ENCODE peak calls at places on chromosomes 2 and 18, in six cellular contexts. One of them, this sample, is unnamed.

GRCh38 chr2:109201465-109202420 is 72.7 kb downstream of the SH3RF3 start:
- DNase-seq in stimulated activated CD8-positive, alpha-beta memory T cell treated with anti-CD3 and anti-CD28 coated beads, Interleukin-12 subunit alpha, Interleukin-12 subunit beta, amount 100 ng/mL, for 4 hours: no peak
- DNase-seq in NCI-H2107: no peak
- DNase-seq in T-helper 9 cell: no peak
- DNase-seq in NCI-H460: no peak
- DNase-seq in amygdala: no peak
- DNase-seq in this sample: no peak

GRCh38 chr2:30730736-30731135 is 76.5 kb downstream of the CAPN13 start:
- DNase-seq in T-helper 9 cell: no peak
- DNase-seq in NCI-H2107: no peak
- DNase-seq in NCI-H460: no peak
- DNase-seq in amygdala: no peak
- DNase-seq in stimulated activated CD8-positive, alpha-beta memory T cell treated with anti-CD3 and anti-CD28 coated beads, Interleukin-12 subunit alpha, Interleukin-12 subunit beta, amount 100 ng/mL, for 4 hours: no peak
- DNase-seq in this sample: no peak

GRCh38 chr18:59950215-59950944 is 50.6 kb downstream of the PMAIP1 start:
- DNase-seq in NCI-H2107: no peak
- DNase-seq in NCI-H460: no peak
- DNase-seq in T-helper 9 cell: no peak
- DNase-seq in stimulated activated CD8-positive, alpha-beta memory T cell treated with anti-CD3 and anti-CD28 coated beads, Interleukin-12 subunit alpha, Interleukin-12 subunit beta, amount 100 ng/mL, for 4 hours: no peak
- DNase-seq in amygdala: no peak
- DNase-seq in this sample: no peak

GRCh38 chr2:179551545-179552045 is 287.0 kb upstream of the SESTD1 start:
- DNase-seq in stimulated activated CD8-positive, alpha-beta memory T cell treated with anti-CD3 and anti-CD28 coated beads, Interleukin-12 subunit alpha, Interleukin-12 subunit beta, amount 100 ng/mL, for 4 hours: no peak
- DNase-seq in NCI-H2107: no peak
- DNase-seq in NCI-H460: no peak
- DNase-seq in T-helper 9 cell: no peak
- DNase-seq in amygdala: no peak
- DNase-seq in this sample: no peak

GRCh38 chr2:170214309-170214902 is 36.5 kb downstream of the MYO3B start:
- DNase-seq in amygdala: no peak
- DNase-seq in T-helper 9 cell: no peak
- DNase-seq in stimulated activated CD8-positive, alpha-beta memory T cell treated with anti-CD3 and anti-CD28 coated beads, Interleukin-12 subunit alpha, Interleukin-12 subunit beta, amount 100 ng/mL, for 4 hours: no peak
- DNase-seq in NCI-H2107: no peak
- DNase-seq in NCI-H460: no peak
- DNase-seq in this sample: no peak

GRCh38 chr2:230864605-230865323 is at the start of gene ITM2C:
- DNase-seq in NCI-H2107: no peak
- DNase-seq in T-helper 9 cell: peak; percentile 66
- DNase-seq in NCI-H460: peak; percentile 52
- DNase-seq in amygdala: peak; percentile 49
- DNase-seq in stimulated activated CD8-positive, alpha-beta memory T cell treated with anti-CD3 and anti-CD28 coated beads, Interleukin-12 subunit alpha, Interleukin-12 subunit beta, amount 100 ng/mL, for 4 hours: peak; percentile 63
- DNase-seq in this sample: peak; percentile 38

GRCh38 chr18:79396431-79397287 is 929 bp downstream of the NFATC1 start:
- DNase-seq in NCI-H460: no peak
- DNase-seq in NCI-H2107: no peak
- DNase-seq in T-helper 9 cell: no peak
- DNase-seq in amygdala: no peak
- DNase-seq in stimulated activated CD8-positive, alpha-beta memory T cell treated with anti-CD3 and anti-CD28 coated beads, Interleukin-12 subunit alpha, Interleukin-12 subunit beta, amount 100 ng/mL, for 4 hours: peak; percentile 33
- DNase-seq in this sample: peak; percentile 20

GRCh38 chr2:25380586-25381360 is 39.0 kb upstream of the DNMT3A start:
- DNase-seq in NCI-H2107: no peak
- DNase-seq in stimulated activated CD8-positive, alpha-beta memory T cell treated with anti-CD3 and anti-CD28 coated beads, Interleukin-12 subunit alpha, Interleukin-12 subunit beta, amount 100 ng/mL, for 4 hours: no peak
- DNase-seq in T-helper 9 cell: no peak
- DNase-seq in amygdala: no peak
- DNase-seq in NCI-H460: no peak
- DNase-seq in this sample: no peak

GRCh38 chr2:96856776-96857673 is 791 bp downstream of the ANKRD39 start:
- DNase-seq in NCI-H460: no peak
- DNase-seq in amygdala: no peak
- DNase-seq in NCI-H2107: no peak
- DNase-seq in T-helper 9 cell: peak; percentile 32
- DNase-seq in stimulated activated CD8-positive, alpha-beta memory T cell treated with anti-CD3 and anti-CD28 coated beads, Interleukin-12 subunit alpha, Interleukin-12 subunit beta, amount 100 ng/mL, for 4 hours: no peak
- DNase-seq in this sample: no peak

GRCh38 chr18:74609535-74609934 is 11.9 kb downstream of the ZNF407 start:
- DNase-seq in stimulated activated CD8-positive, alpha-beta memory T cell treated with anti-CD3 and anti-CD28 coated beads, Interleukin-12 subunit alpha, Interleukin-12 subunit beta, amount 100 ng/mL, for 4 hours: no peak
- DNase-seq in amygdala: no peak
- DNase-seq in NCI-H2107: no peak
- DNase-seq in T-helper 9 cell: no peak
- DNase-seq in NCI-H460: no peak
- DNase-seq in this sample: no peak

GRCh38 chr18:77044866-77045664 is 87.5 kb downstream of the MBP start:
- DNase-seq in T-helper 9 cell: no peak
- DNase-seq in stimulated activated CD8-positive, alpha-beta memory T cell treated with anti-CD3 and anti-CD28 coated beads, Interleukin-12 subunit alpha, Interleukin-12 subunit beta, amount 100 ng/mL, for 4 hours: no peak
- DNase-seq in NCI-H460: no peak
- DNase-seq in amygdala: no peak
- DNase-seq in NCI-H2107: no peak
- DNase-seq in this sample: no peak

GRCh38 chr18:61502472-61502871 is 169.2 kb downstream of the CDH20 start:
- DNase-seq in amygdala: peak; percentile 12
- DNase-seq in NCI-H460: peak; percentile 41
- DNase-seq in NCI-H2107: peak; percentile 47
- DNase-seq in stimulated activated CD8-positive, alpha-beta memory T cell treated with anti-CD3 and anti-CD28 coated beads, Interleukin-12 subunit alpha, Interleukin-12 subunit beta, amount 100 ng/mL, for 4 hours: no peak
- DNase-seq in T-helper 9 cell: no peak
- DNase-seq in this sample: peak; percentile 85

GRCh38 chr2:27855476-27855875 is 34.7 kb downstream of the RBKS start:
- DNase-seq in NCI-H460: peak; percentile 33
- DNase-seq in amygdala: no peak
- DNase-seq in NCI-H2107: no peak
- DNase-seq in T-helper 9 cell: no peak
- DNase-seq in stimulated activated CD8-positive, alpha-beta memory T cell treated with anti-CD3 and anti-CD28 coated beads, Interleukin-12 subunit alpha, Interleukin-12 subunit beta, amount 100 ng/mL, for 4 hours: no peak
- DNase-seq in this sample: no peak

GRCh38 chr2:134445116-134445515 is 191.2 kb downstream of the MGAT5 start:
- DNase-seq in T-helper 9 cell: no peak
- DNase-seq in stimulated activated CD8-positive, alpha-beta memory T cell treated with anti-CD3 and anti-CD28 coated beads, Interleukin-12 subunit alpha, Interleukin-12 subunit beta, amount 100 ng/mL, for 4 hours: no peak
- DNase-seq in NCI-H460: no peak
- DNase-seq in NCI-H2107: no peak
- DNase-seq in amygdala: no peak
- DNase-seq in this sample: no peak

GRCh38 chr2:42881732-42882131 is 89.3 kb upstream of the HAAO start:
- DNase-seq in NCI-H460: no peak
- DNase-seq in NCI-H2107: no peak
- DNase-seq in amygdala: no peak
- DNase-seq in T-helper 9 cell: no peak
- DNase-seq in stimulated activated CD8-positive, alpha-beta memory T cell treated with anti-CD3 and anti-CD28 coated beads, Interleukin-12 subunit alpha, Interleukin-12 subunit beta, amount 100 ng/mL, for 4 hours: no peak
- DNase-seq in this sample: no peak

GRCh38 chr2:5094192-5094591 is 598.0 kb upstream of the SOX11 start:
- DNase-seq in NCI-H2107: no peak
- DNase-seq in amygdala: no peak
- DNase-seq in stimulated activated CD8-positive, alpha-beta memory T cell treated with anti-CD3 and anti-CD28 coated beads, Interleukin-12 subunit alpha, Interleukin-12 subunit beta, amount 100 ng/mL, for 4 hours: no peak
- DNase-seq in NCI-H460: no peak
- DNase-seq in T-helper 9 cell: no peak
- DNase-seq in this sample: no peak

GRCh38 chr2:74063486-74063885 is 78.8 kb downstream of the TET3 start:
- DNase-seq in T-helper 9 cell: no peak
- DNase-seq in amygdala: no peak
- DNase-seq in NCI-H460: no peak
- DNase-seq in NCI-H2107: no peak
- DNase-seq in stimulated activated CD8-positive, alpha-beta memory T cell treated with anti-CD3 and anti-CD28 coated beads, Interleukin-12 subunit alpha, Interleukin-12 subunit beta, amount 100 ng/mL, for 4 hours: no peak
- DNase-seq in this sample: no peak

GRCh38 chr2:23283-23682 is 23.0 kb downstream of the FAM110C start:
- DNase-seq in T-helper 9 cell: no peak
- DNase-seq in NCI-H460: no peak
- DNase-seq in stimulated activated CD8-positive, alpha-beta memory T cell treated with anti-CD3 and anti-CD28 coated beads, Interleukin-12 subunit alpha, Interleukin-12 subunit beta, amount 100 ng/mL, for 4 hours: no peak
- DNase-seq in amygdala: no peak
- DNase-seq in NCI-H2107: no peak
- DNase-seq in this sample: no peak

GRCh38 chr2:197174539-197175094 is 136.0 kb downstream of the ANKRD44 start:
- DNase-seq in amygdala: no peak
- DNase-seq in T-helper 9 cell: no peak
- DNase-seq in stimulated activated CD8-positive, alpha-beta memory T cell treated with anti-CD3 and anti-CD28 coated beads, Interleukin-12 subunit alpha, Interleukin-12 subunit beta, amount 100 ng/mL, for 4 hours: no peak
- DNase-seq in NCI-H2107: no peak
- DNase-seq in NCI-H460: peak; percentile 56
- DNase-seq in this sample: no peak

GRCh38 chr2:43950383-43951008 is 45.3 kb downstream of the LRPPRC start:
- DNase-seq in stimulated activated CD8-positive, alpha-beta memory T cell treated with anti-CD3 and anti-CD28 coated beads, Interleukin-12 subunit alpha, Interleukin-12 subunit beta, amount 100 ng/mL, for 4 hours: no peak
- DNase-seq in NCI-H460: peak; percentile 59
- DNase-seq in amygdala: no peak
- DNase-seq in NCI-H2107: no peak
- DNase-seq in T-helper 9 cell: no peak
- DNase-seq in this sample: no peak

GRCh38 chr18:54148678-54149077 is 75.8 kb downstream of the MBD2 start:
- DNase-seq in amygdala: no peak
- DNase-seq in NCI-H2107: no peak
- DNase-seq in NCI-H460: no peak
- DNase-seq in stimulated activated CD8-positive, alpha-beta memory T cell treated with anti-CD3 and anti-CD28 coated beads, Interleukin-12 subunit alpha, Interleukin-12 subunit beta, amount 100 ng/mL, for 4 hours: no peak
- DNase-seq in T-helper 9 cell: no peak
- DNase-seq in this sample: no peak

GRCh38 chr18:10193446-10193845 is 261.0 kb upstream of the APCDD1 start:
- DNase-seq in stimulated activated CD8-positive, alpha-beta memory T cell treated with anti-CD3 and anti-CD28 coated beads, Interleukin-12 subunit alpha, Interleukin-12 subunit beta, amount 100 ng/mL, for 4 hours: no peak
- DNase-seq in amygdala: no peak
- DNase-seq in NCI-H460: no peak
- DNase-seq in T-helper 9 cell: no peak
- DNase-seq in NCI-H2107: no peak
- DNase-seq in this sample: no peak

GRCh38 chr2:68368657-68369339 is 3.7 kb downstream of the PLEK start:
- DNase-seq in amygdala: no peak
- DNase-seq in stimulated activated CD8-positive, alpha-beta memory T cell treated with anti-CD3 and anti-CD28 coated beads, Interleukin-12 subunit alpha, Interleukin-12 subunit beta, amount 100 ng/mL, for 4 hours: no peak
- DNase-seq in T-helper 9 cell: no peak
- DNase-seq in NCI-H460: no peak
- DNase-seq in NCI-H2107: no peak
- DNase-seq in this sample: peak; percentile 52

GRCh38 chr2:31999438-31999837 is 11.4 kb downstream of the MEMO1 start:
- DNase-seq in T-helper 9 cell: no peak
- DNase-seq in NCI-H2107: no peak
- DNase-seq in amygdala: no peak
- DNase-seq in stimulated activated CD8-positive, alpha-beta memory T cell treated with anti-CD3 and anti-CD28 coated beads, Interleukin-12 subunit alpha, Interleukin-12 subunit beta, amount 100 ng/mL, for 4 hours: no peak
- DNase-seq in NCI-H460: no peak
- DNase-seq in this sample: no peak

GRCh38 chr2:157789933-157790511 is 86.1 kb downstream of the ACVR1 start:
- DNase-seq in stimulated activated CD8-positive, alpha-beta memory T cell treated with anti-CD3 and anti-CD28 coated beads, Interleukin-12 subunit alpha, Interleukin-12 subunit beta, amount 100 ng/mL, for 4 hours: no peak
- DNase-seq in T-helper 9 cell: no peak
- DNase-seq in NCI-H460: no peak
- DNase-seq in amygdala: no peak
- DNase-seq in NCI-H2107: no peak
- DNase-seq in this sample: no peak

GRCh38 chr2:194020155-194020554 is 1636.9 kb upstream of the SLC39A10 start:
- DNase-seq in amygdala: no peak
- DNase-seq in NCI-H2107: no peak
- DNase-seq in NCI-H460: no peak
- DNase-seq in T-helper 9 cell: no peak
- DNase-seq in stimulated activated CD8-positive, alpha-beta memory T cell treated with anti-CD3 and anti-CD28 coated beads, Interleukin-12 subunit alpha, Interleukin-12 subunit beta, amount 100 ng/mL, for 4 hours: no peak
- DNase-seq in this sample: no peak

GRCh38 chr2:85600951-85601770 is 1.3 kb downstream of the TMEM150A start:
- DNase-seq in stimulated activated CD8-positive, alpha-beta memory T cell treated with anti-CD3 and anti-CD28 coated beads, Interleukin-12 subunit alpha, Interleukin-12 subunit beta, amount 100 ng/mL, for 4 hours: no peak
- DNase-seq in T-helper 9 cell: no peak
- DNase-seq in NCI-H460: no peak
- DNase-seq in amygdala: no peak
- DNase-seq in NCI-H2107: no peak
- DNase-seq in this sample: no peak

GRCh38 chr2:72824224-72824842 is 1.5 kb downstream of the EXOC6B start:
- DNase-seq in stimulated activated CD8-positive, alpha-beta memory T cell treated with anti-CD3 and anti-CD28 coated beads, Interleukin-12 subunit alpha, Interleukin-12 subunit beta, amount 100 ng/mL, for 4 hours: no peak
- DNase-seq in NCI-H2107: no peak
- DNase-seq in T-helper 9 cell: no peak
- DNase-seq in NCI-H460: no peak
- DNase-seq in amygdala: no peak
- DNase-seq in this sample: no peak

GRCh38 chr2:30454571-30454970 is 7.5 kb downstream of the LCLAT1 start:
- DNase-seq in amygdala: no peak
- DNase-seq in NCI-H2107: no peak
- DNase-seq in stimulated activated CD8-positive, alpha-beta memory T cell treated with anti-CD3 and anti-CD28 coated beads, Interleukin-12 subunit alpha, Interleukin-12 subunit beta, amount 100 ng/mL, for 4 hours: no peak
- DNase-seq in NCI-H460: no peak
- DNase-seq in T-helper 9 cell: no peak
- DNase-seq in this sample: no peak

GRCh38 chr2:208673631-208674030 is 267.0 kb downstream of the PTH2R start:
- DNase-seq in T-helper 9 cell: no peak
- DNase-seq in NCI-H2107: no peak
- DNase-seq in amygdala: no peak
- DNase-seq in NCI-H460: no peak
- DNase-seq in stimulated activated CD8-positive, alpha-beta memory T cell treated with anti-CD3 and anti-CD28 coated beads, Interleukin-12 subunit alpha, Interleukin-12 subunit beta, amount 100 ng/mL, for 4 hours: no peak
- DNase-seq in this sample: no peak

GRCh38 chr2:151261977-151262291 is 271 bp upstream of the RBM43 start:
- DNase-seq in NCI-H460: no peak
- DNase-seq in T-helper 9 cell: no peak
- DNase-seq in stimulated activated CD8-positive, alpha-beta memory T cell treated with anti-CD3 and anti-CD28 coated beads, Interleukin-12 subunit alpha, Interleukin-12 subunit beta, amount 100 ng/mL, for 4 hours: no peak
- DNase-seq in NCI-H2107: no peak
- DNase-seq in amygdala: no peak
- DNase-seq in this sample: no peak

GRCh38 chr2:166433457-166433856 is 57.7 kb upstream of the SCN9A start:
- DNase-seq in NCI-H2107: no peak
- DNase-seq in T-helper 9 cell: no peak
- DNase-seq in stimulated activated CD8-positive, alpha-beta memory T cell treated with anti-CD3 and anti-CD28 coated beads, Interleukin-12 subunit alpha, Interleukin-12 subunit beta, amount 100 ng/mL, for 4 hours: no peak
- DNase-seq in amygdala: no peak
- DNase-seq in NCI-H460: no peak
- DNase-seq in this sample: no peak

GRCh38 chr2:234814366-234814765 is 137.5 kb upstream of the SH3BP4 start:
- DNase-seq in NCI-H2107: no peak
- DNase-seq in NCI-H460: no peak
- DNase-seq in amygdala: no peak
- DNase-seq in T-helper 9 cell: no peak
- DNase-seq in stimulated activated CD8-positive, alpha-beta memory T cell treated with anti-CD3 and anti-CD28 coated beads, Interleukin-12 subunit alpha, Interleukin-12 subunit beta, amount 100 ng/mL, for 4 hours: no peak
- DNase-seq in this sample: no peak

GRCh38 chr18:57737661-57738060 is 65.5 kb downstream of the ATP8B1 start:
- DNase-seq in NCI-H2107: no peak
- DNase-seq in T-helper 9 cell: no peak
- DNase-seq in stimulated activated CD8-positive, alpha-beta memory T cell treated with anti-CD3 and anti-CD28 coated beads, Interleukin-12 subunit alpha, Interleukin-12 subunit beta, amount 100 ng/mL, for 4 hours: no peak
- DNase-seq in amygdala: peak; percentile 13
- DNase-seq in NCI-H460: peak; percentile 21
- DNase-seq in this sample: peak; percentile 17

This sample was measured in hippocampal formation.